ENCODE peak calls at places on chromosomes 5 and 9, in eight cellular contexts. One of them, this sample, is unnamed.

GRCh38 chr9:126927419-126927818 is 12.8 kb downstream of the RALGPS1 start:
- DNase-seq in AG08396: no peak
- DNase-seq in suprapubic skin: no peak
- DNase-seq in ACHN: no peak
- DNase-seq in body of pancreas: peak
- DNase-seq in NCI-H1930: no peak
- DNase-seq in cardiac fibroblast: no peak
- DNase-seq in T-helper 1 cell: no peak
- DNase-seq in this sample: no peak

GRCh38 chr9:134065720-134066419 is 2.0 kb downstream of the BRD3 start:
- DNase-seq in T-helper 1 cell: peak
- DNase-seq in cardiac fibroblast: peak
- DNase-seq in suprapubic skin: peak
- DNase-seq in NCI-H1930: no peak
- DNase-seq in AG08396: peak
- DNase-seq in ACHN: peak
- DNase-seq in body of pancreas: peak
- DNase-seq in this sample: peak

GRCh38 chr9:16385590-16386578 is 484.6 kb downstream of the BNC2 start:
- DNase-seq in ACHN: peak
- DNase-seq in NCI-H1930: no peak
- DNase-seq in suprapubic skin: no peak
- DNase-seq in cardiac fibroblast: peak
- DNase-seq in AG08396: peak
- DNase-seq in T-helper 1 cell: no peak
- DNase-seq in body of pancreas: no peak
- DNase-seq in this sample: no peak

GRCh38 chr5:6470672-6471071 is 22.0 kb downstream of the UBE2QL1 start:
- DNase-seq in cardiac fibroblast: no peak
- DNase-seq in suprapubic skin: no peak
- DNase-seq in NCI-H1930: no peak
- DNase-seq in T-helper 1 cell: no peak
- DNase-seq in ACHN: no peak
- DNase-seq in AG08396: no peak
- DNase-seq in body of pancreas: no peak
- DNase-seq in this sample: no peak

GRCh38 chr9:38434833-38435232 is 10.6 kb upstream of the IGFBPL1 start:
- DNase-seq in cardiac fibroblast: no peak
- DNase-seq in suprapubic skin: no peak
- DNase-seq in ACHN: no peak
- DNase-seq in body of pancreas: no peak
- DNase-seq in NCI-H1930: no peak
- DNase-seq in AG08396: no peak
- DNase-seq in T-helper 1 cell: no peak
- DNase-seq in this sample: no peak

GRCh38 chr5:151239237-151239861 is 13.6 kb upstream of the GM2A start:
- DNase-seq in T-helper 1 cell: peak
- DNase-seq in cardiac fibroblast: peak
- DNase-seq in AG08396: peak
- DNase-seq in NCI-H1930: peak
- DNase-seq in body of pancreas: peak
- DNase-seq in ACHN: peak
- DNase-seq in suprapubic skin: peak
- DNase-seq in this sample: no peak

GRCh38 chr9:14671327-14671840 is 21.8 kb downstream of the ZDHHC21 start:
- DNase-seq in cardiac fibroblast: peak
- DNase-seq in ACHN: no peak
- DNase-seq in T-helper 1 cell: no peak
- DNase-seq in body of pancreas: no peak
- DNase-seq in NCI-H1930: no peak
- DNase-seq in suprapubic skin: no peak
- DNase-seq in AG08396: no peak
- DNase-seq in this sample: no peak

GRCh38 chr9:36976371-36977030 is 57.6 kb downstream of the PAX5 start:
- DNase-seq in cardiac fibroblast: no peak
- DNase-seq in NCI-H1930: no peak
- DNase-seq in T-helper 1 cell: no peak
- DNase-seq in AG08396: no peak
- DNase-seq in suprapubic skin: no peak
- DNase-seq in ACHN: peak
- DNase-seq in body of pancreas: no peak
- DNase-seq in this sample: no peak

GRCh38 chr9:136742640-136743391 is at the start of gene LCN10:
- DNase-seq in ACHN: peak
- DNase-seq in AG08396: no peak
- DNase-seq in body of pancreas: peak
- DNase-seq in T-helper 1 cell: no peak
- DNase-seq in NCI-H1930: no peak
- DNase-seq in cardiac fibroblast: no peak
- DNase-seq in suprapubic skin: no peak
- DNase-seq in this sample: no peak

GRCh38 chr9:16519001-16519400 is 351.5 kb downstream of the BNC2 start:
- DNase-seq in body of pancreas: no peak
- DNase-seq in AG08396: no peak
- DNase-seq in cardiac fibroblast: no peak
- DNase-seq in suprapubic skin: no peak
- DNase-seq in NCI-H1930: no peak
- DNase-seq in T-helper 1 cell: no peak
- DNase-seq in ACHN: no peak
- DNase-seq in this sample: no peak

GRCh38 chr5:120159155-120159554 is 304.9 kb upstream of the PRR16 start:
- DNase-seq in cardiac fibroblast: no peak
- DNase-seq in AG08396: no peak
- DNase-seq in T-helper 1 cell: no peak
- DNase-seq in suprapubic skin: no peak
- DNase-seq in NCI-H1930: no peak
- DNase-seq in ACHN: no peak
- DNase-seq in body of pancreas: no peak
- DNase-seq in this sample: no peak

GRCh38 chr5:93246093-93246855 is 334.7 kb downstream of the NR2F1-AS1 start:
- DNase-seq in NCI-H1930: peak
- DNase-seq in body of pancreas: no peak
- DNase-seq in cardiac fibroblast: peak
- DNase-seq in suprapubic skin: no peak
- DNase-seq in T-helper 1 cell: no peak
- DNase-seq in AG08396: peak
- DNase-seq in ACHN: no peak
- DNase-seq in this sample: no peak

GRCh38 chr9:130021123-130021522 is 21.9 kb downstream of the FNBP1 start:
- DNase-seq in ACHN: no peak
- DNase-seq in AG08396: no peak
- DNase-seq in suprapubic skin: no peak
- DNase-seq in NCI-H1930: no peak
- DNase-seq in cardiac fibroblast: no peak
- DNase-seq in body of pancreas: no peak
- DNase-seq in T-helper 1 cell: no peak
- DNase-seq in this sample: no peak

GRCh38 chr5:7392401-7393024 is 3.4 kb upstream of the ADCY2 start:
- DNase-seq in T-helper 1 cell: no peak
- DNase-seq in NCI-H1930: peak
- DNase-seq in cardiac fibroblast: peak
- DNase-seq in AG08396: peak
- DNase-seq in body of pancreas: no peak
- DNase-seq in ACHN: peak
- DNase-seq in suprapubic skin: no peak
- DNase-seq in this sample: peak